ENCODE peak calls at places on chromosome 2, in nine cellular contexts. One of them, this sample, is unnamed.

GRCh38 chr2:130374587-130375290 is 18.9 kb downstream of the PTPN18 start:
- DNase-seq in coronary artery: no peak
- DNase-seq in BE2C: no peak
- DNase-seq in GM12878: no peak
- DNase-seq in fibroblast of mammary gland: peak
- DNase-seq in IMR-90: peak
- DNase-seq in AG09319: no peak
- DNase-seq in psoas muscle: no peak
- DNase-seq in endothelial cell: no peak
- DNase-seq in this sample: no peak

GRCh38 chr2:24512404-24512803 is 21.4 kb downstream of the NCOA1 start:
- DNase-seq in endothelial cell: no peak
- DNase-seq in fibroblast of mammary gland: no peak
- DNase-seq in IMR-90: peak
- DNase-seq in GM12878: no peak
- DNase-seq in coronary artery: no peak
- DNase-seq in psoas muscle: no peak
- DNase-seq in AG09319: no peak
- DNase-seq in BE2C: no peak
- DNase-seq in this sample: no peak

GRCh38 chr2:176390276-176390675 is 121.0 kb downstream of the MTX2 start:
- DNase-seq in psoas muscle: no peak
- DNase-seq in BE2C: no peak
- DNase-seq in fibroblast of mammary gland: peak
- DNase-seq in GM12878: no peak
- DNase-seq in IMR-90: peak
- DNase-seq in AG09319: no peak
- DNase-seq in coronary artery: no peak
- DNase-seq in endothelial cell: no peak
- DNase-seq in this sample: no peak

GRCh38 chr2:1742300-1742679 is 2.0 kb downstream of the PXDN start:
- DNase-seq in IMR-90: peak
- DNase-seq in AG09319: no peak
- DNase-seq in GM12878: no peak
- DNase-seq in fibroblast of mammary gland: peak
- DNase-seq in BE2C: no peak
- DNase-seq in coronary artery: no peak
- DNase-seq in psoas muscle: no peak
- DNase-seq in endothelial cell: no peak
- DNase-seq in this sample: no peak

GRCh38 chr2:63790913-63791312 is 50.8 kb upstream of the UGP2 start:
- DNase-seq in endothelial cell: no peak
- DNase-seq in fibroblast of mammary gland: peak
- DNase-seq in psoas muscle: no peak
- DNase-seq in IMR-90: peak
- DNase-seq in coronary artery: no peak
- DNase-seq in AG09319: no peak
- DNase-seq in BE2C: no peak
- DNase-seq in GM12878: no peak
- DNase-seq in this sample: no peak

GRCh38 chr2:84912984-84913383 is 7.5 kb downstream of the TMSB10 start:
- DNase-seq in coronary artery: no peak
- DNase-seq in psoas muscle: no peak
- DNase-seq in fibroblast of mammary gland: no peak
- DNase-seq in GM12878: no peak
- DNase-seq in IMR-90: no peak
- DNase-seq in endothelial cell: no peak
- DNase-seq in AG09319: no peak
- DNase-seq in BE2C: no peak
- DNase-seq in this sample: no peak

GRCh38 chr2:225025917-225026571 is 16.2 kb downstream of the DOCK10 start:
- DNase-seq in IMR-90: peak
- DNase-seq in BE2C: no peak
- DNase-seq in fibroblast of mammary gland: peak
- DNase-seq in psoas muscle: no peak
- DNase-seq in AG09319: peak
- DNase-seq in GM12878: no peak
- DNase-seq in coronary artery: no peak
- DNase-seq in endothelial cell: no peak
- DNase-seq in this sample: no peak

GRCh38 chr2:149399934-149400615 is 69.7 kb downstream of the LYPD6 start:
- DNase-seq in endothelial cell: no peak
- DNase-seq in IMR-90: no peak
- DNase-seq in BE2C: no peak
- DNase-seq in GM12878: no peak
- DNase-seq in coronary artery: no peak
- DNase-seq in AG09319: no peak
- DNase-seq in fibroblast of mammary gland: no peak
- DNase-seq in psoas muscle: no peak
- DNase-seq in this sample: no peak

GRCh38 chr2:40027968-40028367 is 248.9 kb upstream of the THUMPD2 start:
- DNase-seq in AG09319: no peak
- DNase-seq in BE2C: no peak
- DNase-seq in psoas muscle: no peak
- DNase-seq in endothelial cell: no peak
- DNase-seq in IMR-90: peak
- DNase-seq in fibroblast of mammary gland: peak
- DNase-seq in GM12878: no peak
- DNase-seq in coronary artery: no peak
- DNase-seq in this sample: no peak

GRCh38 chr2:196404276-196404675 is 232.9 kb upstream of the STK17B start:
- DNase-seq in BE2C: no peak
- DNase-seq in psoas muscle: no peak
- DNase-seq in fibroblast of mammary gland: peak
- DNase-seq in endothelial cell: no peak
- DNase-seq in IMR-90: no peak
- DNase-seq in GM12878: no peak
- DNase-seq in coronary artery: no peak
- DNase-seq in AG09319: no peak
- DNase-seq in this sample: no peak

GRCh38 chr2:16003152-16003551 is 62.8 kb downstream of the MYCN start:
- DNase-seq in GM12878: no peak
- DNase-seq in endothelial cell: no peak
- DNase-seq in psoas muscle: no peak
- DNase-seq in BE2C: peak
- DNase-seq in AG09319: no peak
- DNase-seq in coronary artery: no peak
- DNase-seq in IMR-90: no peak
- DNase-seq in fibroblast of mammary gland: no peak
- DNase-seq in this sample: no peak

GRCh38 chr2:40680547-40680946 is 228.7 kb upstream of the SLC8A1 start:
- DNase-seq in BE2C: no peak
- DNase-seq in psoas muscle: no peak
- DNase-seq in coronary artery: no peak
- DNase-seq in IMR-90: peak
- DNase-seq in endothelial cell: no peak
- DNase-seq in AG09319: no peak
- DNase-seq in fibroblast of mammary gland: peak
- DNase-seq in GM12878: no peak
- DNase-seq in this sample: no peak

GRCh38 chr2:135829420-135829983 is 7.5 kb downstream of the LCT start:
- DNase-seq in endothelial cell: no peak
- DNase-seq in GM12878: no peak
- DNase-seq in psoas muscle: no peak
- DNase-seq in IMR-90: no peak
- DNase-seq in fibroblast of mammary gland: no peak
- DNase-seq in AG09319: no peak
- DNase-seq in coronary artery: no peak
- DNase-seq in BE2C: no peak
- DNase-seq in this sample: no peak

GRCh38 chr2:66582975-66583842 is 148.3 kb downstream of the MEIS1 start:
- DNase-seq in GM12878: no peak
- DNase-seq in BE2C: no peak
- DNase-seq in coronary artery: no peak
- DNase-seq in psoas muscle: no peak
- DNase-seq in fibroblast of mammary gland: no peak
- DNase-seq in endothelial cell: no peak
- DNase-seq in AG09319: no peak
- DNase-seq in IMR-90: peak
- DNase-seq in this sample: no peak
- TF ChIP-seq CTCF in GM12878: no peak
- TF ChIP-seq CTCF in BE2C: no peak
- TF ChIP-seq CTCF in coronary artery: no peak
- TF ChIP-seq CTCF in psoas muscle: no peak
- TF ChIP-seq CTCF in fibroblast of mammary gland: no peak
- TF ChIP-seq CTCF in endothelial cell: no peak
- TF ChIP-seq CTCF in AG09319: no peak
- TF ChIP-seq CTCF in IMR-90: no peak
- TF ChIP-seq CTCF in this sample: no peak

DNA sequence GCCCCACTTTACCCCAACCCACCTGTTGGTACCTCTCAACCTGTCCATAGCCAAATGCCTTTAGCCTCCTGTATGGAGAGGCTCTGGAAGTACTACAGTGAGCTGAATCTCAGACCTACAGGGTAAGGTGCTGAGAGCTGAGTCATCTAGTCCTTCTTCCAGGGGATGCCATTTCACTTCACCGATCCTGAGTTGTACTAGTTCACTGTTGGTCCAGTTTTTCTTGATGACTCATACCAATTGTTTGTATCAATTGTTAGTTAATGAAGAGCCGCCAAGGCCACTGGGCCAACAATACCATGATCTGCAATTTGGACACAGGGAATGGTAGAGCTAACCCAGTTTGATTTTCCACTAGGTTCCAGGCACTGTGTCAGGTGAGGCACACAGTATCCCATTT is 257.0 kb downstream of the CLIP4 start:
- DNase-seq in endothelial cell: no peak
- DNase-seq in coronary artery: no peak
- DNase-seq in psoas muscle: no peak
- DNase-seq in GM12878: no peak
- DNase-seq in AG09319: no peak
- DNase-seq in fibroblast of mammary gland: peak
- DNase-seq in BE2C: no peak
- DNase-seq in IMR-90: no peak
- DNase-seq in this sample: no peak
- TF ChIP-seq CTCF in endothelial cell: no peak
- TF ChIP-seq CTCF in coronary artery: no peak
- TF ChIP-seq CTCF in psoas muscle: no peak
- TF ChIP-seq CTCF in GM12878: no peak
- TF ChIP-seq CTCF in AG09319: no peak
- TF ChIP-seq CTCF in fibroblast of mammary gland: no peak
- TF ChIP-seq CTCF in BE2C: no peak
- TF ChIP-seq CTCF in IMR-90: no peak
- TF ChIP-seq CTCF in this sample: no peak

GRCh38 chr2:68716539-68716938 is 18.1 kb upstream of the ARHGAP25 start:
- DNase-seq in psoas muscle: no peak
- DNase-seq in endothelial cell: no peak
- DNase-seq in GM12878: no peak
- DNase-seq in BE2C: no peak
- DNase-seq in AG09319: no peak
- DNase-seq in fibroblast of mammary gland: no peak
- DNase-seq in coronary artery: no peak
- DNase-seq in IMR-90: no peak
- DNase-seq in this sample: no peak

GRCh38 chr2:68716948-68717661 is 17.5 kb upstream of the ARHGAP25 start:
- DNase-seq in BE2C: no peak
- DNase-seq in coronary artery: no peak
- DNase-seq in IMR-90: no peak
- DNase-seq in AG09319: no peak
- DNase-seq in psoas muscle: no peak
- DNase-seq in endothelial cell: no peak
- DNase-seq in fibroblast of mammary gland: no peak
- DNase-seq in GM12878: no peak
- DNase-seq in this sample: no peak

GRCh38 chr2:68719912-68720311 is 14.7 kb upstream of the ARHGAP25 start:
- DNase-seq in GM12878: no peak
- DNase-seq in fibroblast of mammary gland: no peak
- DNase-seq in BE2C: no peak
- DNase-seq in AG09319: no peak
- DNase-seq in IMR-90: no peak
- DNase-seq in endothelial cell: no peak
- DNase-seq in psoas muscle: no peak
- DNase-seq in coronary artery: no peak
- DNase-seq in this sample: no peak

GRCh38 chr2:68714866-68715265 is 19.7 kb upstream of the ARHGAP25 start:
- DNase-seq in endothelial cell: no peak
- DNase-seq in psoas muscle: peak
- DNase-seq in coronary artery: no peak
- DNase-seq in AG09319: no peak
- DNase-seq in GM12878: peak
- DNase-seq in fibroblast of mammary gland: no peak
- DNase-seq in IMR-90: no peak
- DNase-seq in BE2C: no peak
- DNase-seq in this sample: no peak

DNA sequence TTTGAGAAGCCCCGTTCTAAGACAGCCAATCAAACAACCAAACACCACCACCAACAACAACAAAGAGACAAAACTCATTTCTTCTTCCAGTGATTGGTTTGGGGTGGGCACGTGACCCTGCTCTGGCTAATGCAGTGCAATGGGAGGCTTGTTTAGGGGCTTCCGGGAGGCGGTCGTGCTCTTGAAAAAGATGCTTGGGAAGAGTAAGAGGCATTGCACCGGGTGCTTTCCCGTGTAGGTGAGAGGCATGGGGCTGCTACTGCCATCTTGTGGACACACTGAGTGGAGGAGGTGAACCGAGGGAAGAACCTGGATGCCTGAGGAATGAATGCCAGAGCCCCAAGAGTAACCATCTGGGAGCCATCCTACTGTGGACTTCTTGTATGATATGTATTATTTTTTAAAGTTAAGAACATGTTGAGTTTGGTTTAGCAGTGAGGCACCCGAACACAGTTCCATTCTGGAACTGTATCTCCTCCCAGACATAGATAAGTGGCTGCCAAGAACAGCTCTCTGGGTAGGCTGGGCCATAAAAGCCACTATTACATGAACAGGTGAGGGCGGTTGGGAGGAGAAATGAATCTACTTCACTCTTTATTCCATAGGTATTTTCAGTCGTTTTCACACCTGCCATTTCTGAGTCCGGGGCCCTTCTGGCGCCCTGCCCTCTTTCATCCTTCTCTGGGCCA is 19.1 kb upstream of the ARHGAP25 start:
- DNase-seq in psoas muscle: peak
- DNase-seq in GM12878: peak
- DNase-seq in AG09319: no peak
- DNase-seq in endothelial cell: peak
- DNase-seq in BE2C: peak
- DNase-seq in fibroblast of mammary gland: peak
- DNase-seq in IMR-90: peak
- DNase-seq in coronary artery: no peak
- DNase-seq in this sample: peak
- TF ChIP-seq CTCF in psoas muscle: peak
- TF ChIP-seq CTCF in GM12878: peak
- TF ChIP-seq CTCF in AG09319: peak
- TF ChIP-seq CTCF in endothelial cell: peak
- TF ChIP-seq CTCF in BE2C: peak
- TF ChIP-seq CTCF in fibroblast of mammary gland: peak
- TF ChIP-seq CTCF in IMR-90: peak
- TF ChIP-seq CTCF in coronary artery: peak
- TF ChIP-seq CTCF in this sample: peak

DNA sequence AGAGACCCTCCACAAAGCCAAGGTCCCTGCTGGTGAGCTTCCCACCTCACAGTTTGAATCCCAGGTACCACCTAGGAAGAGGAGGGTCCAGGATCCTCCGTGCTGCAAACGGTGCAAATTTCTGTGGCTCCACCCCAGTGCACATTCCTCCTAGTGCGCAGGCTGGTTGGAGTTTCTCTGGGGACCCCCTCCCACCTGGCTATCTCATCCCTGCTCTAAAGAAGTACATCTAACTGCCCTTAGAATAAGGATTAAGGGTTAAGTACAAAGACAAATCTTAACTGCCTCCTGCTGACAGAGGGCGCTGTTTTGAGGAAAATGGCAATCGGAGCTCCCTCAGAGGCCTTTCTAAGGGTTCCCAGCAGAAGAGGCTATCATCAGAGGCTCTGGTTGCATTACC is 109.6 kb upstream of the FSIP2 start:
- DNase-seq in endothelial cell: peak
- DNase-seq in BE2C: peak
- DNase-seq in AG09319: no peak
- DNase-seq in psoas muscle: no peak
- DNase-seq in IMR-90: no peak
- DNase-seq in fibroblast of mammary gland: peak
- DNase-seq in coronary artery: no peak
- DNase-seq in GM12878: no peak
- DNase-seq in this sample: no peak
- TF ChIP-seq CTCF in endothelial cell: peak
- TF ChIP-seq CTCF in BE2C: peak
- TF ChIP-seq CTCF in AG09319: no peak
- TF ChIP-seq CTCF in psoas muscle: no peak
- TF ChIP-seq CTCF in IMR-90: no peak
- TF ChIP-seq CTCF in fibroblast of mammary gland: no peak
- TF ChIP-seq CTCF in coronary artery: no peak
- TF ChIP-seq CTCF in GM12878: peak
- TF ChIP-seq CTCF in this sample: no peak

This sample was measured in D721Med.